ENCODE peak calls at places on chromosome 10, in nine cellular contexts. O is Peyer's patch, M is A549, B is IMR-90, U is heart left ventricle, Z is K562, P is HepG2, N is testis, W is ovary. I is an unnamed sample. For H3K4me1, the result is how much of the 10 kb centered on the place peaks cover.

GRCh38 chr10:58291538-58292174 is 22.7 kb downstream of the CISD1 start:
- DNase-seq in O (no peak), M (peak), B (peak), U (no peak), Z (peak), P (peak), N (peak), W (no peak), I (peak)

GRCh38 chr10:33333260-33334169 is 952 bp downstream of the NRP1 start:
- DNase-seq in O (no peak), M (peak), B (no peak), U (no peak), Z (no peak), P (no peak), N (no peak), W (no peak), I (no peak)

GRCh38 chr10:4383683-4384082 is 442.3 kb upstream of the AKR1E2 start:
- DNase-seq in O (no peak), M (no peak), B (peak), U (no peak), Z (no peak), P (no peak), N (no peak), W (no peak), I (no peak)

GRCh38 chr10:110344622-110345021 is 39.9 kb upstream of the SMNDC1 start:
- DNase-seq in O (no peak), M (no peak), B (no peak), U (no peak), Z (no peak), P (no peak), N (no peak), W (no peak), I (no peak)

GRCh38 chr10:119377905-119378736 is 164.4 kb downstream of the RGS10 start:
- DNase-seq in O (no peak), M (no peak), B (no peak), U (peak), Z (no peak), P (no peak), N (no peak), W (no peak), I (peak)

GRCh38 chr10:25226775-25227682 is 52.2 kb downstream of the GPR158 start:
- DNase-seq in O (no peak), M (peak), B (peak), U (peak), Z (peak), P (peak), N (peak), W (no peak), I (peak)

GRCh38 chr10:119165171-119166110 is at the start of gene SFXN4:
- DNase-seq in O (peak), M (peak), B (peak), U (peak), Z (peak), P (peak), N (peak), W (peak), I (peak)

GRCh38 chr10:34613491-34613890 is 201.6 kb downstream of the PARD3 start:
- DNase-seq in O (no peak), M (no peak), B (no peak), U (no peak), Z (no peak), P (no peak), N (no peak), W (no peak), I (no peak)

GRCh38 chr10:74008212-74008731 is 10.4 kb downstream of the VCL start:
- DNase-seq in O (no peak), M (no peak), B (peak), U (no peak), Z (no peak), P (no peak), N (no peak), W (no peak), I (no peak)

GRCh38 chr10:575312-576129 is 113.9 kb downstream of the DIP2C start:
- DNase-seq in O (no peak), M (no peak), B (no peak), U (no peak), Z (no peak), P (no peak), N (no peak), W (no peak), I (no peak)

GRCh38 chr10:6402349-6402709 is 177.7 kb downstream of the PRKCQ start:
- DNase-seq in O (no peak), M (peak), B (no peak), U (no peak), Z (no peak), P (no peak), N (no peak), W (no peak), I (no peak)

GRCh38 chr10:126846469-126846868 is 58.8 kb upstream of the DOCK1 start:
- DNase-seq in O (no peak), M (no peak), B (no peak), U (no peak), Z (no peak), P (no peak), N (no peak), W (no peak), I (no peak)

GRCh38 chr10:53754851-53755250 is 982.3 kb upstream of the MBL2 start:
- DNase-seq in O (no peak), M (no peak), B (no peak), U (no peak), Z (no peak), P (no peak), N (peak), W (no peak), I (no peak)

GRCh38 chr10:124372906-124373305 is 45.8 kb downstream of the OAT start:
- DNase-seq in O (no peak), M (no peak), B (no peak), U (no peak), Z (no peak), P (no peak), N (no peak), W (no peak), I (no peak)

GRCh38 chr10:115005771-115006170 is 67.8 kb downstream of the TRUB1 start:
- DNase-seq in O (no peak), M (no peak), B (no peak), U (no peak), Z (no peak), P (no peak), N (no peak), W (no peak), I (no peak)

GRCh38 chr10:13257621-13258150 is 23.5 kb upstream of the UCMA start:
- DNase-seq in O (no peak), M (no peak), B (no peak), U (no peak), Z (no peak), P (no peak), N (no peak), W (no peak), I (no peak)

GRCh38 chr10:79178614-79179403 is 110.0 kb downstream of the ZMIZ1 start:
- DNase-seq in O (no peak), M (no peak), B (peak), U (no peak), Z (peak), P (no peak), N (no peak), W (peak), I (no peak)

GRCh38 chr10:43130756-43131155 is 7.5 kb upstream of the CSGALNACT2 start:
- DNase-seq in O (no peak), M (no peak), B (no peak), U (no peak), Z (no peak), P (no peak), N (no peak), W (no peak), I (no peak)

GRCh38 chr10:43371418-43371817 is at the start of gene FXYD4:
- DNase-seq in O (no peak), M (no peak), B (no peak), U (no peak), Z (peak), P (no peak), N (no peak), W (no peak), I (no peak)

GRCh38 chr10:790821-791551 is 101.5 kb upstream of the DIP2C start:
- DNase-seq in O (no peak), M (no peak), B (no peak), U (no peak), Z (no peak), P (no peak), N (no peak), W (peak), I (no peak)

GRCh38 chr10:22795546-22795945 is 81.2 kb upstream of the PIP4K2A start:
- DNase-seq in O (no peak), M (no peak), B (peak), U (no peak), Z (no peak), P (no peak), N (no peak), W (no peak), I (no peak)
- TF ChIP-seq CTCF in O (no peak), M (no peak), B (no peak), U (no peak), Z (no peak), P (no peak), N (no peak), W (no peak), I (no peak)

GRCh38 chr10:22314852-22315251 is 1.3 kb upstream of the COMMD3 start:
- DNase-seq in O (no peak), M (no peak), B (no peak), U (no peak), Z (no peak), P (no peak), N (no peak), W (no peak), I (no peak)

GRCh38 chr10:22315455-22316285 is 518 bp upstream of the COMMD3 start:
- DNase-seq in O (no peak), M (no peak), B (no peak), U (no peak), Z (peak), P (no peak), N (no peak), W (no peak), I (no peak)

GRCh38 chr10:22317771-22318565 is 1.8 kb downstream of the COMMD3 start:
- DNase-seq in O (no peak), M (no peak), B (no peak), U (no peak), Z (no peak), P (no peak), N (no peak), W (no peak), I (no peak)

GRCh38 chr10:22317121-22317370 is 858 bp downstream of the COMMD3 start:
- DNase-seq in O (peak), M (no peak), B (no peak), U (no peak), Z (no peak), P (no peak), N (peak), W (no peak), I (no peak)

DNA sequence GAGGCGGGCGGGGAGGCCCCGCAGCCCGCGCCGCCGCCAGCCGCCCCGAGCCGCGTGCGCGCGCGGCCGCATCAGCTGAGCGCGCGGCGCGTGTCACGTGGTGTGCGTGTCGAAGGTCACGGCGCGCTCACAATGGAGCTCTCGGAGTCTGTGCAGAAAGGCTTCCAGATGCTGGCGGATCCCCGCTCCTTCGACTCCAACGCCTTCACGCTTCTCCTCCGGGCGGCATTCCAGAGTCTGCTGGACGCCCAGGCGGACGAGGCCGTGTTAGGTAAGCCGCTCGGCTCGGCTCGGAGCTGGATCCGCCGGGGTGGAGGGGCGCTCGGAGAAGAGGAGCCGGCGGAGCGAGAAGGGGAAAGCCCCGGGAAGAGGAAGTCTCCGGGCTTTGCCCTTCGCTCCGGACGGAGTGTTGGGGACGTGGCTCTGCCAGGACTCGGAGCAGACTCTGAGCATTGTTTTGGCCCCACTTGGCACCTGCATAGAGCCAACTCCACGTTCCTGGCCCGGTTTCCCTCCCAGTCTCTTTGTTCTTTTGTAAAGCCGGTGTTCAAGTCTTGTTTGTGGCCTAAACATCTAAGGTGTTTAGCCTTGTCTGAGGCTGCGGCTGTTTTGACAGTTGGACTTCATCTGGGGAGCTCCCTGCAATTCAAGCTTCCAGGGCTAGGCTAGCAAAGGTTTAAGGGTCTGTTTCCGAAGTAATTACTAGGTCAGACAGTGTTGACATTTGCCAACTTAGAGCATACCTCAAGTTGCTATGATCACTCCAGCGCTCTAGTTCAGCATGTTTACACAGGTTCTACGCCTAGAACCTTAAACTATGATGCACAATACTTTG is at the start of gene COMMD3:
- DNase-seq in O (peak), M (peak), B (peak), U (peak), Z (peak), P (peak), N (peak), W (peak), I (peak)
- TF ChIP-seq POLR2A in O (peak), M (peak), B (no peak), U (peak), Z (peak), P (peak), N (no peak), W (peak), I (peak)

GRCh38 chr10:80506836-80507483 is 30.7 kb upstream of the SH2D4B start:
- DNase-seq in O (no peak), M (no peak), B (no peak), U (no peak), Z (no peak), P (no peak), N (no peak), W (no peak), I (no peak)
- H3K4me1 ChIP-seq in O (under half), M (half or more), B (under half), U (half or more), Z (under half), P (half or more), N (under half), W (under half), I (under half)

GRCh38 chr10:86376403-86376802 is 9.8 kb upstream of the GRID1 start:
- DNase-seq in O (no peak), M (no peak), B (no peak), U (no peak), Z (no peak), P (no peak), N (peak), W (no peak), I (no peak)

GRCh38 chr10:86375204-86375603 is 8.6 kb upstream of the GRID1 start:
- DNase-seq in O (no peak), M (no peak), B (no peak), U (no peak), Z (no peak), P (no peak), N (peak), W (no peak), I (no peak)

GRCh38 chr10:86374664-86375063 is 8.1 kb upstream of the GRID1 start:
- DNase-seq in O (no peak), M (no peak), B (no peak), U (no peak), Z (no peak), P (no peak), N (peak), W (no peak), I (no peak)

GRCh38 chr10:86376852-86377796 is 10.5 kb upstream of the GRID1 start:
- DNase-seq in O (peak), M (peak), B (peak), U (peak), Z (peak), P (peak), N (peak), W (peak), I (peak)

DNA sequence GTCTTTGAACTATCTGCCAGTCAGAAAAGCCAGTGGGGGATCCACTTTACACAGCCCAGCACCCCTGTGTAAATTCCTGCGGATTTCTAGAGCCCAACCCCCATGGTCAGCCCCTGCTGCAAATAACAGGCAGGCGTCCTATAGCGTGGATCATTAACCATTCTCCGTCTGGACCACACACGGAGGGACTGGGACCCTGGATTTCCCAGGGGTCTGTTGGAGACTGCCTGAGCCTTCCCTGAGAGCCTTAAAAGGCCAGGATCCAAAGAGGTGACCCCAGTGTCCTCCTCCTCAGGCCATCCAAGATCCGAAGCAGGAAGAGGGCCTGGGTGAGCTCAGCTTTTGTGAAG is 11.2 kb upstream of the GRID1 start:
- DNase-seq in O (no peak), M (no peak), B (no peak), U (no peak), Z (no peak), P (no peak), N (peak), W (peak), I (no peak)
- TF ChIP-seq CTCF in O (no peak), M (no peak), B (no peak), U (no peak), Z (no peak), P (no peak), N (no peak), W (no peak), I (no peak)

DNA sequence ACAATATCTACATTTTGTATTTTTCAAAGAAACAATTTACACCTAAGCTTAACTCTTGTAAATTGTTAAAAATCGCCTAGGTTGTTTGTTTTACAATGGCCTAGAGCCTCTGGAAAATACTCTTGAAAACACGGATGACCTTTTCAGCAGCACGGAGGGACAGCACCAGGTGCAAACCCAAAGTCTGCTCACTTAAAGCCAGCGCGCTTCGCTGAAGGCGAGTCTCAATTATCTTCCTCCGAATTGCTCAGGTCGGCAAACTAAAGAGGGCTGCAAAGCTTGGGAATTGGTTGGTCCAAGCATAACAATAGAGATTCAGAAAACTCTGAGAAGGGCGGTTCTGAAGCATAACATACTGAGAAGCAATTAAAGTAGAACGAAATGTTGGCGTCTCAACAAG is 139.8 kb upstream of the PITRM1 start:
- DNase-seq in O (no peak), M (no peak), B (no peak), U (no peak), Z (no peak), P (no peak), N (no peak), W (no peak), I (no peak)
- TF ChIP-seq POLR2A in O (no peak), M (no peak), B (no peak), U (no peak), Z (no peak), P (no peak), N (no peak), W (no peak), I (no peak)

GRCh38 chr10:30433286-30433778 is 652 bp upstream of the MAP3K8 start:
- DNase-seq in O (peak), M (peak), B (peak), U (peak), Z (peak), P (peak), N (peak), W (peak), I (peak)

GRCh38 chr10:30433779-30434272 is at the start of gene MAP3K8:
- DNase-seq in O (peak), M (peak), B (peak), U (peak), Z (peak), P (peak), N (peak), W (peak), I (peak)

GRCh38 chr10:30431435-30431911 is 2.5 kb upstream of the MAP3K8 start:
- DNase-seq in O (no peak), M (peak), B (no peak), U (peak), Z (peak), P (no peak), N (peak), W (peak), I (no peak)

GRCh38 chr10:30432631-30433285 is 1.2 kb upstream of the MAP3K8 start:
- DNase-seq in O (no peak), M (peak), B (no peak), U (peak), Z (peak), P (no peak), N (peak), W (peak), I (peak)

DNA sequence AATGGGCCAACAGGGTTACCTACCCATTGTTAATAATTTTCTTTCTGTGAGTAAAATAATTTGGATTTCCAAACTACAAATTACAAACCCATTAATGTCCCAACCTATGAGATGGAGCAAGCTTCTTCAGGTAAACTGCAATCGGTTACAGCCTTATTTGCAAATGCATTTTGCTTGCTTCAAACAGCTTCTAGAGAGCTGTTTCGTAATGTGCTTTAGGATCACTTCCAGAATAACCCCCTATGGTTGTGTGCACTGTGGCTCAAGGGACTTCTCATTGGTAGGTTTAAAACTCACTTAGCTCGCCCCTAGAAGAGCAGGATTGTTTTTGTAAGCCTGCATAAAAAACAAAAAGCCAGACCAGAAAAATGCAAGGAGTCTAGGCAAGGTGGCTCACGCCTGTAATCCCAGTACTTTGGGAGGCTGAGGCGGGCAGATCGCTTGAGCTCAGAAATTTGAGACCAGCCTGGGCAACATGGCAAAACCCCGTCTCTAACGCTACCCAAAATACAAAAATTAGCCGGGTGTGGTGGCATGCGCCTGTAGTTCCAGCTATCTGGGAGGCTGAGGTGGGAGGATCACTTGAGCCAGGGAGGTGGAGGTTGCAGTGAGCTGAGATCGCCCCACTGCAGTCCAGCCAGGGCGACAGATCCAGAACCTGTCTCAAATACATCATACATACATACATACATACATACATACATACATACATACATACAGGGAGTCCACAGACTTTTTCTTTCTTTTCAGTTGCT is 3.3 kb upstream of the MAP3K8 start:
- DNase-seq in O (no peak), M (no peak), B (no peak), U (no peak), Z (no peak), P (no peak), N (no peak), W (no peak), I (no peak)
- H3K4me1 ChIP-seq in O (under half), M (under half), B (under half), U (under half), Z (under half), P (half or more), N (under half), W (under half), I (under half)

I was measured in adrenal gland.